ENCODE peak calls at places on chromosomes 16 and 17, in eight cellular contexts. F is type B pancreatic cell, O is fibroblast of pulmonary artery, E is cardiac muscle cell, Z is thoracic aorta, J is choroid plexus epithelial cell, S is stomach, D is WTC11. W is an unnamed sample.

GRCh38 chr17:2703181-2703580 is 8.4 kb downstream of the CLUH start:
- DNase-seq in F (no peak), O (no peak), E (no peak), Z (no peak), J (no peak), S (no peak), D (peak), W (no peak)

GRCh38 chr17:77884019-77884418 is 74.5 kb upstream of the TNRC6C start:
- DNase-seq in F (no peak), O (peak), E (peak), Z (no peak), J (no peak), S (no peak), D (peak), W (no peak)

GRCh38 chr16:24986512-24987303 is 28.5 kb downstream of the ARHGAP17 start:
- DNase-seq in F (no peak), O (peak), E (peak), Z (no peak), J (peak), S (no peak), D (no peak), W (no peak)

GRCh38 chr17:79027274-79027924 is 3.4 kb downstream of the C1QTNF1 start:
- DNase-seq in F (no peak), O (peak), E (peak), Z (no peak), J (no peak), S (no peak), D (no peak), W (no peak)

GRCh38 chr16:24737391-24737871 is 8.0 kb downstream of the TNRC6A start:
- DNase-seq in F (no peak), O (peak), E (no peak), Z (no peak), J (peak), S (no peak), D (no peak), W (no peak)

GRCh38 chr17:62809656-62810055 is 1.5 kb upstream of the MARCHF10 start:
- DNase-seq in F (no peak), O (peak), E (no peak), Z (no peak), J (peak), S (no peak), D (no peak), W (no peak)

GRCh38 chr16:35686595-35686994 is 2227.2 kb downstream of the TP53TG3F start:
- DNase-seq in F (no peak), O (no peak), E (no peak), Z (no peak), J (no peak), S (no peak), D (no peak), W (no peak)

GRCh38 chr17:63699638-63700527 is at the start of gene LIMD2:
- DNase-seq in F (no peak), O (peak), E (peak), Z (no peak), J (no peak), S (peak), D (peak), W (no peak)

GRCh38 chr16:35405547-35405946 is 1946.1 kb downstream of the TP53TG3F start:
- DNase-seq in F (no peak), O (no peak), E (no peak), Z (no peak), J (no peak), S (no peak), D (no peak), W (no peak)

GRCh38 chr16:27446721-27447120 is 44.7 kb downstream of the IL21R start:
- DNase-seq in F (no peak), O (no peak), E (no peak), Z (no peak), J (no peak), S (no peak), D (no peak), W (no peak)

GRCh38 chr17:80270836-80271235 is 10.2 kb downstream of the RNF213 start:
- DNase-seq in F (no peak), O (peak), E (peak), Z (no peak), J (peak), S (no peak), D (peak), W (no peak)

GRCh38 chr17:65170839-65171238 is 33.7 kb downstream of the RGS9 start:
- DNase-seq in F (no peak), O (peak), E (no peak), Z (no peak), J (peak), S (peak), D (no peak), W (no peak)

GRCh38 chr17:19986941-19987714 is 9.5 kb upstream of the AKAP10 start:
- DNase-seq in F (no peak), O (no peak), E (no peak), Z (no peak), J (no peak), S (no peak), D (no peak), W (no peak)

GRCh38 chr17:44324571-44325275 is at the start of gene SLC25A39:
- DNase-seq in F (peak), O (peak), E (peak), Z (peak), J (peak), S (peak), D (peak), W (peak)

GRCh38 chr17:32445497-32445896 is 1.2 kb downstream of the PSMD11 start:
- DNase-seq in F (no peak), O (no peak), E (no peak), Z (no peak), J (no peak), S (no peak), D (no peak), W (no peak)

GRCh38 chr16:86579268-86580062 is 1.1 kb downstream of the FOXL1 start:
- DNase-seq in F (peak), O (no peak), E (no peak), Z (no peak), J (peak), S (no peak), D (peak), W (no peak)

GRCh38 chr16:68081796-68082567 is 3.2 kb upstream of the NFATC3 start:
- DNase-seq in F (no peak), O (no peak), E (no peak), Z (no peak), J (no peak), S (no peak), D (no peak), W (no peak)

GRCh38 chr16:50537533-50538290 is 10.5 kb upstream of the NKD1 start:
- DNase-seq in F (no peak), O (no peak), E (no peak), Z (no peak), J (no peak), S (peak), D (no peak), W (no peak)

GRCh38 chr16:57304169-57305061 is 19.9 kb upstream of the PLLP start:
- DNase-seq in F (no peak), O (peak), E (peak), Z (peak), J (peak), S (peak), D (no peak), W (no peak)

GRCh38 chr16:6105115-6105514 is 1007.5 kb upstream of the EEF2KMT start:
- DNase-seq in F (no peak), O (no peak), E (no peak), Z (no peak), J (no peak), S (no peak), D (no peak), W (no peak)

GRCh38 chr17:9905902-9906301 is 831 bp upstream of the RCVRN start:
- DNase-seq in F (no peak), O (peak), E (peak), Z (no peak), J (peak), S (no peak), D (peak), W (no peak)

GRCh38 chr17:28112199-28112995 is 69.9 kb downstream of the NLK start:
- DNase-seq in F (no peak), O (peak), E (no peak), Z (no peak), J (peak), S (no peak), D (no peak), W (no peak)

GRCh38 chr16:47523342-47524006 is 62.3 kb downstream of the PHKB start:
- DNase-seq in F (no peak), O (no peak), E (no peak), Z (no peak), J (no peak), S (no peak), D (no peak), W (no peak)

GRCh38 chr17:9768381-9768934 is 22.9 kb downstream of the DHRS7C start:
- DNase-seq in F (no peak), O (peak), E (peak), Z (no peak), J (peak), S (no peak), D (no peak), W (no peak)

GRCh38 chr17:29248845-29249244 is 2.2 kb downstream of the CRYBA1 start:
- DNase-seq in F (no peak), O (no peak), E (no peak), Z (no peak), J (no peak), S (no peak), D (no peak), W (no peak)

GRCh38 chr17:35119370-35120185 is at the start of gene RAD51D:
- DNase-seq in F (peak), O (peak), E (peak), Z (no peak), J (peak), S (peak), D (peak), W (peak)

GRCh38 chr17:41718287-41718645 is 6.1 kb downstream of the GAST start:
- DNase-seq in F (no peak), O (no peak), E (no peak), Z (no peak), J (no peak), S (no peak), D (no peak), W (no peak)

GRCh38 chr16:49586466-49586865 is 212.9 kb downstream of the C16orf78 start:
- DNase-seq in F (no peak), O (no peak), E (no peak), Z (no peak), J (no peak), S (no peak), D (peak), W (no peak)

GRCh38 chr17:59892251-59892848 is 393 bp downstream of the TUBD1 start:
- DNase-seq in F (no peak), O (no peak), E (no peak), Z (no peak), J (no peak), S (no peak), D (no peak), W (peak)

GRCh38 chr17:33369149-33369548 is 76.1 kb upstream of the ASIC2 start:
- DNase-seq in F (no peak), O (no peak), E (no peak), Z (no peak), J (no peak), S (no peak), D (no peak), W (no peak)

GRCh38 chr16:19331794-19332193 is 46.3 kb downstream of the CLEC19A start:
- DNase-seq in F (no peak), O (no peak), E (no peak), Z (no peak), J (no peak), S (no peak), D (no peak), W (no peak)

GRCh38 chr17:64920419-64921172 is 1.3 kb upstream of the LRRC37A3 start:
- DNase-seq in F (no peak), O (no peak), E (no peak), Z (no peak), J (no peak), S (no peak), D (no peak), W (no peak)

GRCh38 chr17:61504697-61505096 is 52.5 kb downstream of the TBX4 start:
- DNase-seq in F (no peak), O (peak), E (no peak), Z (no peak), J (peak), S (no peak), D (no peak), W (no peak)
- TF ChIP-seq CTCF in F (no peak), O (no peak), E (no peak), Z (no peak), J (no peak), S (no peak), D (no peak), W (no peak)

DNA sequence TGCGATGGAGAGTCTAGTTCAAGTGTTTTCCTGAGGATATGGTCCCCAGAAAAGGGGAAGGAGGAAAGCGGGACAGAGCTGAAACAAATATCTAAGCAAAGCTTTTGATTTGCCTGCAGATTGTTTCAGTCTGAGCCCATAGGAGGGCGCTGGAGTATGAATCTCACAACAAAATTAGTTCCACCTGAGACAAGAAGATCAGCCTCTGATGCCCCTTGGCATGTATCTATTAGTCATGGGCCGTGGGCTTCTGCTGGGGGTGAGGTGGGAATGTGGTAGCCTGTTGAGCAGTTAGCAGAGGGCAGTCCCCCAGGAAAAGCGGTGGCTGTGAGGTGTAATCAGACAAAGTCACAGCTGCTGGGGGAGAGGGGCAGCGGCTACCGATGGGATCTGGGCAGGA is 446.9 kb downstream of the CA10 start:
- DNase-seq in F (no peak), O (no peak), E (no peak), Z (no peak), J (no peak), S (no peak), D (peak), W (no peak)
- TF ChIP-seq CTCF in F (no peak), O (no peak), E (no peak), Z (no peak), J (no peak), S (no peak), D (no peak), W (no peak)

DNA sequence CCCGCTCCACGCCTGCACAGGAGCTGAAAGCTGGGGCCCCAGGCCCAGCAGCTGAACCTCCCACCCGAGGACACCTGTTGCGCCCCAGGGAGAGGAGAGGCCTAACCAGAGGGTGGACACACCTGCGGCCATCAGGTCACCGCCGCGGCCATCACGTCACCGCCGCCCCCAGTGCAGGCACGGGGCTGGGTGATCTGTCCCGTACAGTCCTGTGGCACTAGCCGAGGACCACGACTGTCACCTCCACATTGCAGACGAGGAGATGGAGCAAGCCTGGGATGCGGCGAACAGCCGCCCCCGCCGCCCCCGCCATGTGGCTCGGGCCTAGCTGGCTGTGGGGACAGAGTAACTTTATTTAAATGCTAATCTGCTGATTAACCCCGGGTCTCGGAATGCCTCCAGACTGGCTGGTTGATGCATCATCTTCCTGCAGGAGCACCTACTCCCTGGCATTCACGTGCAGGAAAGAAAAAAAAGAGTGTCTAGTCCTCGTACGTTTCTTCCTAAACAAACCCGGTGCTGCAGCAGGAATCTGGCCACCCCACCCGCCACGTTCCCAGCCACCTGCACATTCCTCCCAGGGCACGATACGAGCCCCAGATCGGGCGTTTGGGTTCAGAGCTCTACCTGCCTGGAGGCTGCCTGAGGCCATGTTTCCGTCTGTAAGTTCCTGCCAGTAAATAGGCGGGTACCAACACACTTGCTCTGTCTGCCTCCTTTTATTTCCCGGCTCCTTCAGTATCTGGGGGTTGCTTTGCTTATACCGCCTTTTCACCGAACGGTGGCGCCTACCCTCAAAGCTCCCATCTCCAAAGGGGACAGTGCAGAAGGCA is 29.9 kb downstream of the PIEZO1 start:
- DNase-seq in F (no peak), O (peak), E (no peak), Z (no peak), J (peak), S (no peak), D (peak), W (no peak)
- TF ChIP-seq CTCF in F (peak), O (peak), E (no peak), Z (no peak), J (peak), S (no peak), D (no peak), W (no peak)

DNA sequence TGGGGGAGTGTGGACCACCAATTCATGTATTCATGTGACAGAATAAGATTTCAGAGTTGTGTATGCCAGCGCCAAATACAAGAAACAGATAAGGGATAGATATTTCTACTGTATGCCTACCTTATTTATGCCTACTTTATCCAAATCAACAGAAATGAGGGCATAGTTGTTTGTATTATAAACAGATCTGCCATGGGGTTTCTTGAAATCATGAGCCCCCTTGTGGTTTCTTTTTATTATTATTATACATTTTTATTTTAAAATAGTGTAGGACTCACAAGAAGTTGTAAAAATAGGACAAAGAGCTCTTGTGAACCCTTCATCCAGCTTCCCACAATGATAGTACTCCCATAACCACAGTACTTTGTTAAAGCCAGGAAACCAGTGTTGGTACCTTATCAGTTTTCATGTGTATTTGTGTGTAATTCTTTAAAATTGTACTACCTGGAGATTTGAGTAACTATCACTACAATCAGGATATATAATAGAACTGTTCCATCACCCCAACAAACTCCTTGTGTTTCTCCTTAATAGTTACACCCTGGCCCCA is 229.4 kb downstream of the CCDC182 start:
- DNase-seq in F (no peak), O (peak), E (no peak), Z (no peak), J (no peak), S (no peak), D (no peak), W (no peak)
- TF ChIP-seq CTCF in F (peak), O (peak), E (peak), Z (peak), J (peak), S (no peak), D (no peak), W (no peak)

GRCh38 chr17:82372063-82372590 is 562 bp downstream of the UTS2R start:
- DNase-seq in F (no peak), O (no peak), E (no peak), Z (no peak), J (no peak), S (no peak), D (no peak), W (no peak)
- TF ChIP-seq CTCF in F (no peak), O (no peak), E (no peak), Z (no peak), J (no peak), S (no peak), D (no peak), W (no peak)

DNA sequence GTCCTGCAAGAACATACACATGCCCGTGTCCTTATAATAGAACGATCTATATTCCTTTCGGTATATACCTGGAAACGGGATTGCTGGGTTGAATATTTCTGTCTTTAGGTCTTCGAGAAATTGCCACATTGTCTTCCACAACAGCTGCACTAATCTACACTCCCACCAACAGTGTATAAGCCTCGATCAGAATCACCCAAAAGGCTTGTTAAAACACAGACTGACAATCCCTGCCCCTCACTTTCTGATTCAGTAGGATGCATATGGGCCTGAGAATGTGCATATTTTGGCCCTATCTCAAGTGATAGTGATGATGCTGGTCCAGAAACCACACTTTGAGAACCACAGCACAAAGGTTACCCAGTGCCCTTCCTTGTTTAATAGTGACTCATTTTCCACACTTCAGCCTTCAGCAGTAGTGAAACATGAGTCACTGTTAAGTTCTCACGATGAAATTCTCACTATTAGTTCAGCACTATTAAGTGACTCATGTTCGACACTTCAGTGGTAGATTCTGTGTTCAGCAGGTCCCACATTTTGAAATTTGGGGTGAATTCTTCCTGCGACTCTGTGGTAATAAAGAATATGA is 215.6 kb downstream of the GRIN2A start:
- DNase-seq in F (no peak), O (no peak), E (no peak), Z (no peak), J (no peak), S (no peak), D (no peak), W (no peak)
- TF ChIP-seq CTCF in F (no peak), O (no peak), E (no peak), Z (no peak), J (no peak), S (no peak), D (no peak), W (no peak)

DNA sequence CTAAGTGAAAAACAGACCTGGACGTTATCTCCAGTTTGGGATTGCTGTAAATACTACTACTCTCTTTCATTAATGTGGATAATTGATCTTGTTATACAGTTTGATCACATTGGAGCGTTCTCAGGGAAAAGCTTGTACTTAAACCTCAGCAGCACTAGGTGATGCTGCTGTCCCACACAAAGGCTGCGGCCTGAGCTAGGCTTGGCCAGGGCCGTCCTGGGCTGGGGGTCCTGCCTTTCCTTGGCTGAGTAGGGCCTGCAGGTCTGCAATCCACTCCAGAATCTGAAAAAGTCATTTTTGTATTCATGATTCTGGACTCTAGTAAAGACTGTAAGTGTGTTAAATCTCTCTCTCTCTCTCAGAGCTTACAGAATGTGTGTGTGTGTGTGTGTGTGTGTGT is 23.7 kb upstream of the PMFBP1 start:
- DNase-seq in F (no peak), O (no peak), E (peak), Z (no peak), J (peak), S (no peak), D (peak), W (no peak)
- TF ChIP-seq CTCF in F (peak), O (peak), E (no peak), Z (no peak), J (peak), S (no peak), D (no peak), W (no peak)

W was measured in omental fat pad.